ENCODE peak calls at places on chromosome 7, in nine cellular contexts. D is fibroblast of the aortic adventitia; B is CD4-positive, alpha-beta memory T cell; Q is tibial artery; A is CD8-positive, alpha-beta memory T cell; C is A673; U is Caco-2; L is A549; W is CD8-positive, alpha-beta T cell. R is an unnamed sample.

GRCh38 chr7:5477126-5477525 is 53.5 kb upstream of the TNRC18 start:
- DNase-seq in D (no peak), B (no peak), Q (no peak), A (no peak), C (no peak), U (no peak), L (no peak), W (no peak), R (no peak)

GRCh38 chr7:48246073-48246472 is 74.8 kb downstream of the ABCA13 start:
- DNase-seq in D (peak; percentile 30), B (no peak), Q (no peak), A (no peak), C (no peak), U (no peak), L (no peak), W (no peak), R (no peak)

GRCh38 chr7:132275811-132276210 is 300.5 kb downstream of the PLXNA4 start:
- DNase-seq in D (no peak), B (no peak), Q (no peak), A (no peak), C (no peak), U (no peak), L (no peak), W (no peak), R (no peak)

GRCh38 chr7:73585196-73585595 is 6.8 kb upstream of the TBL2 start:
- DNase-seq in D (no peak), B (no peak), Q (no peak), A (no peak), C (no peak), U (peak; percentile 30), L (no peak), W (no peak), R (no peak)

GRCh38 chr7:94252971-94253370 is 141.7 kb upstream of the COL1A2 start:
- DNase-seq in D (no peak), B (no peak), Q (no peak), A (no peak), C (peak; percentile 56), U (no peak), L (no peak), W (no peak), R (peak; percentile 47)

GRCh38 chr7:78968951-78969350 is 484.5 kb downstream of the MAGI2 start:
- DNase-seq in D (no peak), B (no peak), Q (no peak), A (no peak), C (no peak), U (no peak), L (no peak), W (no peak), R (no peak)

GRCh38 chr7:30996261-30996660 is 32.5 kb downstream of the GHRHR start:
- DNase-seq in D (peak; percentile 17), B (no peak), Q (no peak), A (no peak), C (no peak), U (no peak), L (no peak), W (no peak), R (peak; percentile 28)

GRCh38 chr7:28062197-28062988 is 118.2 kb downstream of the JAZF1 start:
- DNase-seq in D (peak; percentile 64), B (peak; percentile 35), Q (no peak), A (no peak), C (peak; percentile 63), U (peak; percentile 76), L (peak; percentile 81), W (peak; percentile 25), R (peak; percentile 74)

DNA sequence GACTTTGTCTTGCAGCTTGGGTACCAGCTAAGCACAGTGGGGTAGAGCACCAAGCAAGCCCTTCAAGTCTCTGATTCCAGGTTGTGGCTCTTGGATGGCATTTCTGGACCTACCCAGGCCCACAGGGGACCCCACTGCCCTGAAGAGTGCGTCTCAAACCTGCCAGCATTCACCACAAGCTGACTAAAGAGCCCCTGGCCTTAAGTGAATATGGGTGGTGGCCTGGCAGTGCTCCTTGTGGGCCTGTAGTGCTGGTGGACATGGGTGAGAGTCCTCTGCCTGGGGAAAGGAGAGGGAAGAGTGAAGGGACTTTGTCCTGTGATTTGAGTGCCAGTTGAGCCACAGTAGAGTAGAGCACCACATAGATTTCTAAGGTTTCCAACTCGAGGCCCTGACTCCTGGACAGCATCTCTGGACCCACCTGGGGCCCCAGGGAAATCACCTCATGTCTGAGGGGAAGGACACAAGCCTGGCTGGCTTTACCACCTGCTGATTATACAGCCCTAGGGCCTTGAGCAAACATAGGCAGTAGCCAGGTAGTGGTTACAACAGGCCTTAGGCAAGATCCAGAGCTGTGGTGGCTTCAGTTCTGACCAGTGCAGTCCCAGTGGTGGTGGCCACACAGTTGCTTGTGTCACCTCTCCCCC is 23.7 kb downstream of the GSDME start:
- DNase-seq in D (no peak), B (no peak), Q (peak; percentile 42), A (no peak), C (no peak), U (peak; percentile 37), L (no peak), W (no peak), R (no peak)
- H3K4me3 ChIP-seq in D (no peak overlapping the region), B (no peak overlapping the region), Q (no peak overlapping the region), A (no peak overlapping the region), C (no peak overlapping the region), U (no peak overlapping the region), L (no peak overlapping the region), W (no peak overlapping the region), R (no peak overlapping the region)

GRCh38 chr7:997404-998395 is 14.7 kb downstream of the CYP2W1 start:
- DNase-seq in D (no peak), B (no peak), Q (no peak), A (no peak), C (no peak), U (no peak), L (peak; percentile 33), W (no peak), R (no peak)

GRCh38 chr7:1000594-1000935 is 17.6 kb downstream of the CYP2W1 start:
- DNase-seq in D (no peak), B (no peak), Q (no peak), A (no peak), C (no peak), U (no peak), L (no peak), W (no peak), R (no peak)

GRCh38 chr7:999149-999883 is 16.3 kb downstream of the CYP2W1 start:
- DNase-seq in D (no peak), B (no peak), Q (no peak), A (no peak), C (no peak), U (no peak), L (no peak), W (no peak), R (no peak)

GRCh38 chr7:996089-996872 is 13.3 kb downstream of the CYP2W1 start:
- DNase-seq in D (no peak), B (no peak), Q (no peak), A (no peak), C (no peak), U (no peak), L (no peak), W (no peak), R (no peak)

DNA sequence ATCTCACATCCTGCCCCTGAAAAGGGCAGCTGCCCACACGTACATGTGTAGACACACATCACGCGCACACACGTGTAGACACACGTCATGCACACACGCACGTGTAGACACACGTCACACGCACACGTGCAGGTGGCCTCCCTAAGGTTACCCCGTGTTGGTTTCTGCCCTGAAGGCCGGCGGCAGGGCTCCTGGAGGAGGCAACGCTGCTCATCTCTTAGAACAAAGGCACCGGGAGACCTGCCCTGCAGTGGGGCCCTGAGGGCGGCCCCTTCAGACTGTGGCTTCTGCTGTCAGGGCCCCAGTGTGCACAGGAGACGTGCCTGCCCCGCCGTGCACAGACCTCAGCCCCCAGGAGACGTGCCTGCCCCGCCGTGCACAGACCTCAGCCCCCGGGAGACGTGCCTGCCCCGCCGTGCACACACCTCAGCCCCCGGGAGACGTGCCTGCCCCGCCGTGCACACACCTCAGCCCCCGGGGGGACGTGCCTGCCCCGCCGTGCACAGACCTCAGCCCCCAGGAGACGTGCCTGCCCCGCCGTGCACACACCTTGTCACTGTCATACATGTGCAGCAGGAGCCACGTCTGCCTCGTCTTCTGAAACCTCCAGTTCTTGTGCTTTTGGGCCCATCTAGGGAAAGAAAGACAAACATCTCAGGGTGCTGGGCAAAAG is 17.1 kb downstream of the CYP2W1 start:
- DNase-seq in D (no peak), B (no peak), Q (no peak), A (no peak), C (no peak), U (no peak), L (no peak), W (no peak), R (no peak)
- H3K4me3 ChIP-seq in D (no peak overlapping the region), B (no peak overlapping the region), Q (no peak overlapping the region), A (no peak overlapping the region), C (no peak overlapping the region), U (no peak overlapping the region), L (no peak overlapping the region), W (no peak overlapping the region), R (no peak overlapping the region)

DNA sequence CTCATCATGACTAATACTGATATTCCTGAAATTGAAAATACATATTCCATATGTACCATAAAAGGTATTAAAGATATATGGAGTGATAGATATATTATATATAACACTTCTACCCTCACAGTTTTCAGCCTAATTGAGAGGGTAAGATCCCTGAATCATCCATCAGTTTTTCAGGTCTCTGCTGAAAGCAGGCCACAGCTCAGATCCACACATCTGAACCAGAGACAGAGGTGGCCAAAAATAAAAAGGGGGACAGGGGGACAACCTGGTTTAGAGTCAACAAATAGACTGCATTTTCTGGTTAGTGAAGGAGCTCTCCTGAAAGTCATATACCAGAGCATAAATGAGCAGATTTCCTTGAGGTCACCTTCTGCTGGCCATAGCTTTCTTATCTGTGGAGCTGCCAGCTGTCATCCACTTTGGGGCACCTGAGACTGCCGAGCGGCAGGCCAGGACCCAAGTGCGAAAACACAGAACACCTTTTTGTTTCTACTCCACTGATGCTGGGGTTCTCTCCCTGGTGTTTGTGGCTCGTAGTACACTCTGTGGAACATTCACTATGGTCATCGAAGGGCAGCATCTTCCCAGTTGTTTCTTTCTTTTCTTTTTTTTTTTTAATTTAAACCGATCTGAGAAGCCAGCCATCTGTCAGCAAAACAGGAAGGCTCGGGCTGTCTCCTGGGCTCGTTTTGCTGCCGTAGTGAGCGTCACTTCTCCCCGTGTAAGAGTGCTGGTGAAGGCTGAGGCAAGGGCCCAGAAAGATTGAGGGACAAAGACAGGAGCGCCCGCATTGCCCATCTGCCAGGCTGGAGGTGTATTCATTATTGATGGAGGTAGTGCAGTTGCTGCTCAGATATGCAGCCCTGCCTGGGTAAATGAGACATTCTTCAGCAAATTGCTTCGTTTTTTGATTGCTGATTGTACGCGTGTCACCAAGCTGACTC is 13.5 kb downstream of the IKZF1 start:
- DNase-seq in D (no peak), B (peak; percentile 63), Q (no peak), A (peak; percentile 64), C (no peak), U (no peak), L (no peak), W (no peak), R (no peak)
- H3K4me3 ChIP-seq in D (no peak overlapping the region), B (peak overlapping the region; percentile 39), Q (no peak overlapping the region), A (peak overlapping the region; percentile 57), C (no peak overlapping the region), U (no peak overlapping the region), L (no peak overlapping the region), W (peak overlapping the region; percentile 45), R (no peak overlapping the region)

GRCh38 chr7:11604505-11604904 is 227.5 kb downstream of the THSD7A start:
- DNase-seq in D (no peak), B (no peak), Q (no peak), A (no peak), C (no peak), U (no peak), L (peak; percentile 29), W (no peak), R (peak; percentile 18)

GRCh38 chr7:11612737-11613136 is 219.3 kb downstream of the THSD7A start:
- DNase-seq in D (no peak), B (no peak), Q (no peak), A (no peak), C (no peak), U (no peak), L (no peak), W (no peak), R (no peak)

GRCh38 chr7:11605749-11606148 is 226.2 kb downstream of the THSD7A start:
- DNase-seq in D (no peak), B (no peak), Q (no peak), A (no peak), C (no peak), U (no peak), L (no peak), W (no peak), R (peak; percentile 29)

GRCh38 chr7:11609071-11609470 is 222.9 kb downstream of the THSD7A start:
- DNase-seq in D (no peak), B (no peak), Q (no peak), A (no peak), C (peak; percentile 93), U (no peak), L (no peak), W (no peak), R (no peak)

GRCh38 chr7:11607676-11608075 is 224.3 kb downstream of the THSD7A start:
- DNase-seq in D (no peak), B (no peak), Q (no peak), A (no peak), C (no peak), U (no peak), L (no peak), W (no peak), R (peak; percentile 37)
- H3K4me3 ChIP-seq in D (no peak overlapping the region), B (no peak overlapping the region), Q (no peak overlapping the region), A (no peak overlapping the region), C (no peak overlapping the region), U (no peak overlapping the region), L (no peak overlapping the region), W (no peak overlapping the region), R (no peak overlapping the region)

R was measured in cardiac fibroblast.